ENCODE peak calls at places on chromosomes 13 and 19, in nine cellular contexts. X is NCI-H446; S is RPMI8226; G is activated CD4-positive, alpha-beta T cell treated with anti-CD3 and anti-CD28 coated beads, Interleukin-2, amount 50 U/mL, for 1 hour; F is ACHN; D is non-pigmented ciliary epithelial cell; E is tibial artery; W is OCI-LY7; P is Right ventricle myocardium superior. A is an unnamed sample.

GRCh38 chr19:4597975-4598671 is 38.6 kb upstream of the SEMA6B start:
- DNase-seq in X (no peak), S (peak), G (peak), F (peak), D (no peak), E (no peak), W (peak), P (peak), A (peak)

GRCh38 chr19:33373701-33374405 is at the start of gene CEBPG:
- DNase-seq in X (no peak), S (peak), G (peak), F (peak), D (no peak), E (peak), W (peak), P (peak), A (no peak)

GRCh38 chr19:18972301-18972831 is 31.3 kb upstream of the HOMER3 start:
- DNase-seq in X (no peak), S (no peak), G (no peak), F (no peak), D (no peak), E (no peak), W (no peak), P (peak), A (no peak)

GRCh38 chr13:75637101-75637774 is 1.1 kb downstream of the LMO7 start:
- DNase-seq in X (no peak), S (no peak), G (no peak), F (peak), D (no peak), E (no peak), W (no peak), P (no peak), A (no peak)

GRCh38 chr13:97914537-97914936 is 38.9 kb upstream of the IPO5 start:
- DNase-seq in X (no peak), S (no peak), G (no peak), F (no peak), D (peak), E (no peak), W (no peak), P (no peak), A (no peak)

GRCh38 chr19:37987356-37988332 is 80.6 kb downstream of the SIPA1L3 start:
- DNase-seq in X (no peak), S (no peak), G (no peak), F (no peak), D (no peak), E (no peak), W (peak), P (no peak), A (no peak)

GRCh38 chr13:104522235-104523072 is 1456.2 kb upstream of the SLC10A2 start:
- DNase-seq in X (no peak), S (no peak), G (no peak), F (no peak), D (no peak), E (no peak), W (no peak), P (peak), A (no peak)

GRCh38 chr19:15584541-15585115 is 30.4 kb upstream of the CYP4F8 start:
- DNase-seq in X (peak), S (peak), G (peak), F (peak), D (no peak), E (peak), W (peak), P (peak), A (peak)

GRCh38 chr19:42066075-42066754 is 3.8 kb downstream of the GRIK5 start:
- DNase-seq in X (no peak), S (no peak), G (no peak), F (no peak), D (no peak), E (no peak), W (no peak), P (no peak), A (no peak)

GRCh38 chr13:97141564-97142005 is 80.5 kb upstream of the MBNL2 start:
- DNase-seq in X (no peak), S (no peak), G (no peak), F (peak), D (peak), E (no peak), W (no peak), P (no peak), A (peak)

GRCh38 chr19:43532571-43532961 is 422 bp upstream of the ZNF575 start:
- DNase-seq in X (peak), S (no peak), G (no peak), F (peak), D (no peak), E (peak), W (peak), P (peak), A (no peak)

GRCh38 chr13:79393564-79394249 is 12.3 kb downstream of the RBM26 start:
- DNase-seq in X (no peak), S (peak), G (peak), F (no peak), D (no peak), E (no peak), W (peak), P (no peak), A (no peak)

GRCh38 chr13:90591927-90592268 is 755.6 kb upstream of the MIR17HG start:
- DNase-seq in X (no peak), S (no peak), G (no peak), F (no peak), D (no peak), E (no peak), W (no peak), P (no peak), A (no peak)

GRCh38 chr13:34030782-34031181 is 212.8 kb downstream of the RFC3 start:
- DNase-seq in X (no peak), S (no peak), G (no peak), F (no peak), D (no peak), E (no peak), W (no peak), P (no peak), A (no peak)

GRCh38 chr13:102591988-102592781 is 4.6 kb upstream of the TPP2 start:
- DNase-seq in X (peak), S (peak), G (peak), F (peak), D (no peak), E (peak), W (peak), P (peak), A (peak)

GRCh38 chr13:72698164-72698563 is 29.3 kb downstream of the MZT1 start:
- DNase-seq in X (no peak), S (no peak), G (no peak), F (no peak), D (no peak), E (no peak), W (no peak), P (no peak), A (no peak)

GRCh38 chr19:7191946-7192691 is 102.1 kb downstream of the INSR start:
- DNase-seq in X (no peak), S (peak), G (peak), F (no peak), D (no peak), E (no peak), W (no peak), P (no peak), A (no peak)

GRCh38 chr13:46166947-46167610 is 14.9 kb downstream of the LCP1 start:
- DNase-seq in X (no peak), S (no peak), G (no peak), F (no peak), D (no peak), E (no peak), W (no peak), P (no peak), A (no peak)

GRCh38 chr19:39405261-39405912 is 1.3 kb upstream of the ZFP36 start:
- DNase-seq in X (no peak), S (peak), G (no peak), F (no peak), D (no peak), E (no peak), W (peak), P (peak), A (no peak)

GRCh38 chr19:48480151-48480475 is 10.9 kb downstream of the CYTH2 start:
- DNase-seq in X (no peak), S (no peak), G (peak), F (no peak), D (no peak), E (peak), W (no peak), P (peak), A (no peak)

GRCh38 chr19:7610491-7611240 is 15.0 kb downstream of the CAMSAP3 start:
- DNase-seq in X (no peak), S (no peak), G (no peak), F (no peak), D (no peak), E (no peak), W (no peak), P (no peak), A (no peak)

GRCh38 chr19:31353826-31354225 is 4.6 kb upstream of the TSHZ3 start:
- DNase-seq in X (no peak), S (no peak), G (no peak), F (no peak), D (no peak), E (no peak), W (no peak), P (no peak), A (no peak)

GRCh38 chr13:48994731-48995130 is 19.0 kb downstream of the FNDC3A start:
- DNase-seq in X (no peak), S (no peak), G (no peak), F (no peak), D (peak), E (no peak), W (no peak), P (no peak), A (no peak)

GRCh38 chr19:31118926-31119325 is 230.3 kb downstream of the TSHZ3 start:
- DNase-seq in X (no peak), S (no peak), G (no peak), F (no peak), D (no peak), E (no peak), W (no peak), P (no peak), A (no peak)

GRCh38 chr19:5271145-5271544 is 69.5 kb downstream of the PTPRS start:
- DNase-seq in X (no peak), S (peak), G (no peak), F (peak), D (no peak), E (no peak), W (no peak), P (no peak), A (no peak)

GRCh38 chr13:113861433-113862030 is 2.3 kb downstream of the GAS6 start:
- DNase-seq in X (no peak), S (peak), G (no peak), F (no peak), D (no peak), E (peak), W (no peak), P (no peak), A (no peak)

GRCh38 chr13:21124853-21125252 is 51.5 kb downstream of the SKA3 start:
- DNase-seq in X (peak), S (peak), G (no peak), F (peak), D (no peak), E (no peak), W (no peak), P (no peak), A (no peak)

GRCh38 chr19:44113784-44114390 is 688 bp downstream of the ZNF225 start:
- DNase-seq in X (no peak), S (no peak), G (no peak), F (no peak), D (no peak), E (no peak), W (no peak), P (no peak), A (no peak)

GRCh38 chr19:4678881-4679379 is 8.8 kb upstream of the MYDGF start:
- DNase-seq in X (no peak), S (no peak), G (no peak), F (no peak), D (no peak), E (no peak), W (peak), P (no peak), A (no peak)

A was measured in stimulated activated CD4-positive, alpha-beta T cell treated with anti-CD3 and anti-CD28 coated beads, Interleukin-15, amount 100 ng/mL, for 48 hours.